ENCODE peak calls at places on chromosomes 12 and 14, in six cellular contexts. One of them, this sample, is unnamed.

GRCh38 chr14:77324289-77324688 is 3.5 kb downstream of the GSTZ1 start:
- DNase-seq in neural crest cell: no peak
- DNase-seq in brain microvascular endothelial cell: no peak
- DNase-seq in lower lobe of right lung: no peak
- DNase-seq in foreskin fibroblast: no peak
- DNase-seq in mesothelial cell of epicardium: no peak
- DNase-seq in this sample: no peak

GRCh38 chr14:105364100-105364708 is 34.1 kb upstream of the TEX22 start:
- DNase-seq in neural crest cell: no peak
- DNase-seq in brain microvascular endothelial cell: peak; percentile 28
- DNase-seq in lower lobe of right lung: peak; percentile 47
- DNase-seq in foreskin fibroblast: peak; percentile 84
- DNase-seq in mesothelial cell of epicardium: no peak
- DNase-seq in this sample: peak; percentile 45

GRCh38 chr12:40032433-40033259 is 73.2 kb downstream of the SLC2A13 start:
- DNase-seq in neural crest cell: no peak
- DNase-seq in brain microvascular endothelial cell: no peak
- DNase-seq in lower lobe of right lung: no peak
- DNase-seq in foreskin fibroblast: no peak
- DNase-seq in mesothelial cell of epicardium: peak; percentile 42
- DNase-seq in this sample: no peak

GRCh38 chr14:101410126-101410525 is 151.2 kb upstream of the DIO3 start:
- DNase-seq in neural crest cell: no peak
- DNase-seq in brain microvascular endothelial cell: no peak
- DNase-seq in lower lobe of right lung: no peak
- DNase-seq in foreskin fibroblast: no peak
- DNase-seq in mesothelial cell of epicardium: no peak
- DNase-seq in this sample: no peak

GRCh38 chr12:68804654-68805591 is 3.1 kb upstream of the MDM2 start:
- DNase-seq in neural crest cell: no peak
- DNase-seq in brain microvascular endothelial cell: no peak
- DNase-seq in lower lobe of right lung: no peak
- DNase-seq in foreskin fibroblast: no peak
- DNase-seq in mesothelial cell of epicardium: no peak
- DNase-seq in this sample: no peak

GRCh38 chr14:30444451-30444850 is 114.5 kb upstream of the G2E3 start:
- DNase-seq in neural crest cell: no peak
- DNase-seq in brain microvascular endothelial cell: no peak
- DNase-seq in lower lobe of right lung: no peak
- DNase-seq in foreskin fibroblast: no peak
- DNase-seq in mesothelial cell of epicardium: no peak
- DNase-seq in this sample: no peak

GRCh38 chr14:24058260-24058950 is 6.6 kb downstream of the CARMIL3 start:
- DNase-seq in neural crest cell: peak; percentile 26
- DNase-seq in brain microvascular endothelial cell: peak; percentile 74
- DNase-seq in lower lobe of right lung: no peak
- DNase-seq in foreskin fibroblast: peak; percentile 48
- DNase-seq in mesothelial cell of epicardium: no peak
- DNase-seq in this sample: no peak

GRCh38 chr12:112837629-112838191 is 46.2 kb downstream of the RPH3A start:
- DNase-seq in neural crest cell: no peak
- DNase-seq in brain microvascular endothelial cell: peak; percentile 47
- DNase-seq in lower lobe of right lung: no peak
- DNase-seq in foreskin fibroblast: peak; percentile 47
- DNase-seq in mesothelial cell of epicardium: no peak
- DNase-seq in this sample: no peak

GRCh38 chr14:104870368-104871144 is 5.5 kb downstream of the CEP170B start:
- DNase-seq in neural crest cell: no peak
- DNase-seq in brain microvascular endothelial cell: no peak
- DNase-seq in lower lobe of right lung: peak; percentile 51
- DNase-seq in foreskin fibroblast: no peak
- DNase-seq in mesothelial cell of epicardium: no peak
- DNase-seq in this sample: peak; percentile 35

GRCh38 chr12:120767071-120768024 is 41.7 kb downstream of the ACADS start:
- DNase-seq in neural crest cell: no peak
- DNase-seq in brain microvascular endothelial cell: no peak
- DNase-seq in lower lobe of right lung: no peak
- DNase-seq in foreskin fibroblast: no peak
- DNase-seq in mesothelial cell of epicardium: no peak
- DNase-seq in this sample: no peak

GRCh38 chr12:46663297-46663696 is 162.5 kb downstream of the SLC38A4 start:
- DNase-seq in neural crest cell: no peak
- DNase-seq in brain microvascular endothelial cell: no peak
- DNase-seq in lower lobe of right lung: no peak
- DNase-seq in foreskin fibroblast: no peak
- DNase-seq in mesothelial cell of epicardium: no peak
- DNase-seq in this sample: no peak

GRCh38 chr12:97637770-97638169 is 175.2 kb downstream of the RMST start:
- DNase-seq in neural crest cell: no peak
- DNase-seq in brain microvascular endothelial cell: no peak
- DNase-seq in lower lobe of right lung: no peak
- DNase-seq in foreskin fibroblast: no peak
- DNase-seq in mesothelial cell of epicardium: no peak
- DNase-seq in this sample: no peak

GRCh38 chr12:3377056-3377455 is 113.9 kb upstream of the PRMT8 start:
- DNase-seq in neural crest cell: no peak
- DNase-seq in brain microvascular endothelial cell: no peak
- DNase-seq in lower lobe of right lung: no peak
- DNase-seq in foreskin fibroblast: no peak
- DNase-seq in mesothelial cell of epicardium: no peak
- DNase-seq in this sample: no peak

GRCh38 chr12:57766464-57767311 is at the start of gene CYP27B1:
- DNase-seq in neural crest cell: no peak
- DNase-seq in brain microvascular endothelial cell: no peak
- DNase-seq in lower lobe of right lung: peak; percentile 64
- DNase-seq in foreskin fibroblast: no peak
- DNase-seq in mesothelial cell of epicardium: no peak
- DNase-seq in this sample: no peak

GRCh38 chr14:103713304-103714062 is 1.8 kb downstream of the XRCC3 start:
- DNase-seq in neural crest cell: no peak
- DNase-seq in brain microvascular endothelial cell: no peak
- DNase-seq in lower lobe of right lung: no peak
- DNase-seq in foreskin fibroblast: no peak
- DNase-seq in mesothelial cell of epicardium: no peak
- DNase-seq in this sample: no peak

GRCh38 chr14:87491816-87492215 is 501.2 kb downstream of the GALC start:
- DNase-seq in neural crest cell: no peak
- DNase-seq in brain microvascular endothelial cell: no peak
- DNase-seq in lower lobe of right lung: no peak
- DNase-seq in foreskin fibroblast: no peak
- DNase-seq in mesothelial cell of epicardium: no peak
- DNase-seq in this sample: no peak

GRCh38 chr12:120971299-120972180 is 6.8 kb upstream of the HNF1A start:
- DNase-seq in neural crest cell: peak; percentile 12
- DNase-seq in brain microvascular endothelial cell: peak; percentile 51
- DNase-seq in lower lobe of right lung: peak; percentile 22
- DNase-seq in foreskin fibroblast: peak; percentile 43
- DNase-seq in mesothelial cell of epicardium: no peak
- DNase-seq in this sample: no peak

GRCh38 chr12:124673881-124674617 is 106.6 kb upstream of the NCOR2 start:
- DNase-seq in neural crest cell: no peak
- DNase-seq in brain microvascular endothelial cell: no peak
- DNase-seq in lower lobe of right lung: no peak
- DNase-seq in foreskin fibroblast: no peak
- DNase-seq in mesothelial cell of epicardium: no peak
- DNase-seq in this sample: no peak

GRCh38 chr14:52835122-52835903 is 43.9 kb upstream of the GNPNAT1 start:
- DNase-seq in neural crest cell: no peak
- DNase-seq in brain microvascular endothelial cell: peak; percentile 85
- DNase-seq in lower lobe of right lung: no peak
- DNase-seq in foreskin fibroblast: peak; percentile 42
- DNase-seq in mesothelial cell of epicardium: no peak
- DNase-seq in this sample: no peak

GRCh38 chr12:1978078-1978477 is 26.2 kb downstream of the DCP1B start:
- DNase-seq in neural crest cell: no peak
- DNase-seq in brain microvascular endothelial cell: no peak
- DNase-seq in lower lobe of right lung: no peak
- DNase-seq in foreskin fibroblast: no peak
- DNase-seq in mesothelial cell of epicardium: no peak
- DNase-seq in this sample: no peak

GRCh38 chr14:34691173-34691572 is 23.2 kb downstream of the CFL2 start:
- DNase-seq in neural crest cell: no peak
- DNase-seq in brain microvascular endothelial cell: no peak
- DNase-seq in lower lobe of right lung: no peak
- DNase-seq in foreskin fibroblast: no peak
- DNase-seq in mesothelial cell of epicardium: no peak
- DNase-seq in this sample: no peak

GRCh38 chr14:21098134-21098891 is at the start of gene ZNF219:
- DNase-seq in neural crest cell: peak; percentile 56
- DNase-seq in brain microvascular endothelial cell: no peak
- DNase-seq in lower lobe of right lung: peak; percentile 65
- DNase-seq in foreskin fibroblast: no peak
- DNase-seq in mesothelial cell of epicardium: peak; percentile 63
- DNase-seq in this sample: no peak

GRCh38 chr14:94897092-94897491 is 127.2 kb upstream of the GSC start:
- DNase-seq in neural crest cell: no peak
- DNase-seq in brain microvascular endothelial cell: peak; percentile 30
- DNase-seq in lower lobe of right lung: no peak
- DNase-seq in foreskin fibroblast: no peak
- DNase-seq in mesothelial cell of epicardium: no peak
- DNase-seq in this sample: no peak

GRCh38 chr12:28606967-28607557 is 416.8 kb downstream of the CCDC91 start:
- DNase-seq in neural crest cell: no peak
- DNase-seq in brain microvascular endothelial cell: no peak
- DNase-seq in lower lobe of right lung: no peak
- DNase-seq in foreskin fibroblast: no peak
- DNase-seq in mesothelial cell of epicardium: no peak
- DNase-seq in this sample: no peak

GRCh38 chr12:28611501-28611900 is 421.2 kb downstream of the CCDC91 start:
- DNase-seq in neural crest cell: no peak
- DNase-seq in brain microvascular endothelial cell: peak; percentile 4
- DNase-seq in lower lobe of right lung: no peak
- DNase-seq in foreskin fibroblast: no peak
- DNase-seq in mesothelial cell of epicardium: no peak
- DNase-seq in this sample: no peak

GRCh38 chr12:28611115-28611435 is 420.8 kb downstream of the CCDC91 start:
- DNase-seq in neural crest cell: no peak
- DNase-seq in brain microvascular endothelial cell: peak; percentile 91
- DNase-seq in lower lobe of right lung: no peak
- DNase-seq in foreskin fibroblast: peak; percentile 75
- DNase-seq in mesothelial cell of epicardium: no peak
- DNase-seq in this sample: no peak

DNA sequence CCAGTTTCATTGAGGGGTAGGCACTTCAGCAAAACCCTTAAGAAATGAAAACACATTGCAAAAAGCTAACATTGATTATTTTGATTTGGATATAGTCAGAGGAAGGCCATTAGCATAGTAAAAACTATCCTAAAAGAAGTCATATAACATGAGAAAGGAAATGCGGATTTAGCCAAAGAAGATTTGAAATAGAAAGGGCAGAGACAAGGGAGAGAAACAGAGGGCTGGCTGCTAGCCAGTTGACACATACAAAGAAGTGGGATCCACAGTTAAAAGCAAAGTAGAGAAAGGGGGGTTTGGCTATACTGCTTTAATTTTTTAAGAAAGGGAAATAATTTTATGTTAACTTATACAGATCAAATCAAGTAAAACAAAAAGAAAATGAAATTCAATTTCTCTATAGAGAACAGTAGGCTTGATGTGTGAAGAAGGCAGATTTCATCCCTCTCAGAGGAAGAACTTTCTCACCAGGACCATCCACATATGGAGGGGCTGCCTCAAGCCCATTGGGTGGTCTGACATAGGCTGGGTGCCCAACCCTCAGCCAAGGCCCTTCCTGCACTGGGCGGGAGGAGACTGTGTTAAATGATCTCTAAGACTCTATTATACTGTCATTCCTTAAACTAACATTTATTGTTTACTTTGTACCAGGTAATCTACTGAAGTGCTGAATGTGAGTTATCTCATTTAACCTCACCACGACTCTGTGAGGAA is 420.3 kb downstream of the CCDC91 start:
- DNase-seq in neural crest cell: no peak
- DNase-seq in brain microvascular endothelial cell: peak; percentile 2
- DNase-seq in lower lobe of right lung: no peak
- DNase-seq in foreskin fibroblast: no peak
- DNase-seq in mesothelial cell of epicardium: no peak
- DNase-seq in this sample: no peak
- TF ChIP-seq CTCF in neural crest cell: no peak
- TF ChIP-seq CTCF in brain microvascular endothelial cell: no peak
- TF ChIP-seq CTCF in lower lobe of right lung: no peak
- TF ChIP-seq CTCF in foreskin fibroblast: no peak
- TF ChIP-seq CTCF in mesothelial cell of epicardium: no peak
- TF ChIP-seq CTCF in this sample: no peak

DNA sequence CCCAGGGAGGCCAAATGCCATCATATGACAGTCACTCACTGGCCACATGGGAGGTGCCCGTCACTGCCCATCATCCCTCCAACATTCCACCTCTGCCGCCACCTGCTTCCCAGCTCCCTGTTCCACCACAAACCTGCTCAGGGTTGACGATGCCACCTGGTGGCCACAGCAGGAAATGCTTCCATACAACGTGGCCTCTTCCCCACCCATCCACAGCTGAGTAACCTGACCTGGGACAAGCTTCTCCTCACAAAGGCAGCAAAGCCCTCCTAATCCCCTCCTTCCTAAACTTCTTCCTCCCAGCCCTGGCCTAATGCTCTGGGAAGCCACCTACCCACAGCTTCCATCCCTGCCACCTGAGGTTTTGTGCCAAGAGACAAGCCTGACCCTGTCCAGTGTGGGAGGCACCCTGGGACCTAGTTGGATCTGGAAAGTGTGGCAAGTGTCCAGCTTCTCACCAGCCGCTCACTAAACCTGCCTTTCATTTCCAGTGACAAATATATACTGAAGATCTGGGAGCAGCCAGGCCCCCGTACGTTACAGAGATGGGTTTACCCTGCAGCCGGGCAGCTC is 4.3 kb downstream of the DEGS2 start:
- DNase-seq in neural crest cell: peak; percentile 34
- DNase-seq in brain microvascular endothelial cell: no peak
- DNase-seq in lower lobe of right lung: no peak
- DNase-seq in foreskin fibroblast: no peak
- DNase-seq in mesothelial cell of epicardium: no peak
- DNase-seq in this sample: peak; percentile 26
- TF ChIP-seq CTCF in neural crest cell: peak; percentile 72
- TF ChIP-seq CTCF in brain microvascular endothelial cell: peak; percentile 76
- TF ChIP-seq CTCF in lower lobe of right lung: peak; percentile 57
- TF ChIP-seq CTCF in foreskin fibroblast: peak; percentile 35
- TF ChIP-seq CTCF in mesothelial cell of epicardium: peak; percentile 79
- TF ChIP-seq CTCF in this sample: peak; percentile 43

DNA sequence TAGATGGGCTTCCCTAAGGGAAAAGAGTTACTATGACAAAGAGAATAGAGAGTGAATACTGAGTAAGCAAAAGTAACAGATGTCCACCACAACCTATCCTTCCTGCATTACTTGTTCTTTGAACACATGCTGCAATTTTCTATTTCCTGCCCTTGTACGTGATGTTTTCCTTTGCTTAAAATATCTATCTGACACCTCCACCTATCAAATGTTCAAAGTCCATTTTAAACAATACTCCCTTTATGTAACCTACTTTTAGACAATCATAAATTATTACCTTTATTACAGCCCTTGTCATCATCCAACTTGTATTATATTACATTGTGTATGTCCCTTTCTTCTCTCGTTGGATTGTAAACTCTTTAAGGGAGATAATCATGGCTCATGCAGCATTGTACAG is 147.2 kb upstream of the DYRK2 start:
- DNase-seq in neural crest cell: no peak
- DNase-seq in brain microvascular endothelial cell: no peak
- DNase-seq in lower lobe of right lung: no peak
- DNase-seq in foreskin fibroblast: no peak
- DNase-seq in mesothelial cell of epicardium: no peak
- DNase-seq in this sample: no peak
- TF ChIP-seq CTCF in neural crest cell: no peak
- TF ChIP-seq CTCF in brain microvascular endothelial cell: no peak
- TF ChIP-seq CTCF in lower lobe of right lung: no peak
- TF ChIP-seq CTCF in foreskin fibroblast: no peak
- TF ChIP-seq CTCF in mesothelial cell of epicardium: no peak
- TF ChIP-seq CTCF in this sample: no peak

GRCh38 chr14:55245657-55246268 is 25.5 kb upstream of the FBXO34 start:
- DNase-seq in neural crest cell: no peak
- DNase-seq in brain microvascular endothelial cell: peak; percentile 32
- DNase-seq in lower lobe of right lung: no peak
- DNase-seq in foreskin fibroblast: no peak
- DNase-seq in mesothelial cell of epicardium: no peak
- DNase-seq in this sample: peak; percentile 7
- TF ChIP-seq CTCF in neural crest cell: peak; percentile 67
- TF ChIP-seq CTCF in brain microvascular endothelial cell: peak; percentile 72
- TF ChIP-seq CTCF in lower lobe of right lung: peak; percentile 62
- TF ChIP-seq CTCF in foreskin fibroblast: peak; percentile 75
- TF ChIP-seq CTCF in mesothelial cell of epicardium: peak; percentile 30
- TF ChIP-seq CTCF in this sample: peak; percentile 61

This sample was measured in CD8-positive, alpha-beta T cell.